ENCODE peak calls at places on chromosomes 5 and 9, in four cellular contexts. One of them, this sample, is unnamed.

GRCh38 chr9:84296146-84296843 is 44.3 kb downstream of the SLC28A3 start:
- DNase-seq in nephron progenitor cell: no peak
- DNase-seq in glutamatergic neuron: no peak
- DNase-seq in GM20000: peak
- DNase-seq in this sample: peak

GRCh38 chr5:110925398-110925797 is 146.1 kb upstream of the TSLP start:
- DNase-seq in GM20000: no peak
- DNase-seq in nephron progenitor cell: no peak
- DNase-seq in glutamatergic neuron: no peak
- DNase-seq in this sample: no peak

GRCh38 chr9:73995836-73996235 is 501.3 kb upstream of the RORB start:
- DNase-seq in GM20000: no peak
- DNase-seq in glutamatergic neuron: no peak
- DNase-seq in nephron progenitor cell: no peak
- DNase-seq in this sample: no peak

GRCh38 chr5:17151686-17152085 is 65.7 kb upstream of the BASP1 start:
- DNase-seq in GM20000: no peak
- DNase-seq in nephron progenitor cell: peak
- DNase-seq in glutamatergic neuron: no peak
- DNase-seq in this sample: no peak

GRCh38 chr5:31767335-31768031 is 128.6 kb downstream of the PDZD2 start:
- DNase-seq in nephron progenitor cell: no peak
- DNase-seq in glutamatergic neuron: no peak
- DNase-seq in GM20000: no peak
- DNase-seq in this sample: no peak

GRCh38 chr9:136447173-136447778 is 7.6 kb upstream of the INPP5E start:
- DNase-seq in nephron progenitor cell: no peak
- DNase-seq in glutamatergic neuron: no peak
- DNase-seq in GM20000: no peak
- DNase-seq in this sample: no peak

GRCh38 chr9:123696476-123696875 is 233.4 kb downstream of the DENND1A start:
- DNase-seq in GM20000: no peak
- DNase-seq in glutamatergic neuron: no peak
- DNase-seq in nephron progenitor cell: no peak
- DNase-seq in this sample: no peak

GRCh38 chr9:117926031-117926655 is 221.9 kb downstream of the TLR4 start:
- DNase-seq in glutamatergic neuron: no peak
- DNase-seq in nephron progenitor cell: no peak
- DNase-seq in GM20000: no peak
- DNase-seq in this sample: no peak

GRCh38 chr5:54344653-54345052 is 34.3 kb upstream of the ARL15 start:
- DNase-seq in glutamatergic neuron: no peak
- DNase-seq in GM20000: no peak
- DNase-seq in nephron progenitor cell: no peak
- DNase-seq in this sample: no peak

GRCh38 chr5:154480847-154481246 is 2.8 kb upstream of the HAND1 start:
- DNase-seq in nephron progenitor cell: no peak
- DNase-seq in GM20000: no peak
- DNase-seq in glutamatergic neuron: no peak
- DNase-seq in this sample: no peak

DNA sequence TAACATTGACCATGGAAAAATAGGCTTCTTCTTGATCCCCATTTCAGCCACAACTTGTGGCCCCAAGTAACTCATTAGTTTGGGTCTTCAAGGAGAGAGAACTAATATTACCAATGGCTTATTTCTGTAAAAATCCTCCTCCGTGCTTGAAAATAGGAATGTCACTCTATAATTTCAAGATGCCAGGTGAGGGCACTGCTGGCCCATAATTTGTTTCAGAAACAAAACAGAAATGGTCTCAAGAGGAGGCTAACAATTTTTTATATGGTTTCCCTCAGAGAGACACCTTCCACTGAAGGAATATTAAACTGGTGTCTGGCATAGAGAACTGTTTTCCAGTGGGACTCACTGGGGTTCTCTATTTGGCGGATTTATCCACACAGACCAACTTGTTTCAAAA is 437.0 kb upstream of the TRPC7 start:
- DNase-seq in glutamatergic neuron: no peak
- DNase-seq in GM20000: no peak
- DNase-seq in nephron progenitor cell: no peak
- DNase-seq in this sample: no peak
- TF ChIP-seq CTCF in glutamatergic neuron: no peak
- TF ChIP-seq CTCF in GM20000: no peak
- TF ChIP-seq CTCF in nephron progenitor cell: peak
- TF ChIP-seq CTCF in this sample: no peak

DNA sequence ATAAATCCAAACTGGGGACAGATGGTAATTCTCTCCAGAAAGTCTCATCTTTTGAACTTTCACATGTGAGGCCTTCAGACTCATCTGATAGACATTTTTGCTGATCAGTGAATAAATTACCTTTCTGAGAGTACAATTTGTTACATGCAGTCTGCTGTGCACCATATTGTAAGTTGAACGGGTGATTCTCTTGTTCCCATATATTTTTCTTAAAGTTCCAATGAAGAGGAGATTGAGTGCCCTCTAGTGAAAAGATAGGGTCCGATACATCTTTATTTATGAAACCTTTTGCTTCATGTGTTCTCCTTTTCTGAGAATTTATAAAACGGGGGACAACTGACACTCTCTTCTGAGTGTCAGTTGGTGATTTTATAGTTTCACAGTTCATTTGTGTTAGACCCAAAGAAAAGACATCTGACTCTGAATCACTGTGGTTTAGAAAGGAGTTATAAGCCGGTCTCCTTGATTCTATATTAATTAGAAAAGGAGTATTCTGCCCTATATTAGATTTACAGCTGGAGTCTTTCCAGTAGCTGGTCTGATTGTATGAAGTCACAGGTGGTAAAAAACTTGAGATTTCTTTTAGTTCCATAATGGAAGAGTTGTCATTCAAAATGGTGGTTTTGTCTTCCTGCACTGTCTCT is 30.4 kb downstream of the GNG10 start:
- DNase-seq in nephron progenitor cell: no peak
- DNase-seq in glutamatergic neuron: no peak
- DNase-seq in GM20000: peak
- DNase-seq in this sample: peak
- TF ChIP-seq CTCF in nephron progenitor cell: peak
- TF ChIP-seq CTCF in glutamatergic neuron: no peak
- TF ChIP-seq CTCF in GM20000: no peak
- TF ChIP-seq CTCF in this sample: no peak

DNA sequence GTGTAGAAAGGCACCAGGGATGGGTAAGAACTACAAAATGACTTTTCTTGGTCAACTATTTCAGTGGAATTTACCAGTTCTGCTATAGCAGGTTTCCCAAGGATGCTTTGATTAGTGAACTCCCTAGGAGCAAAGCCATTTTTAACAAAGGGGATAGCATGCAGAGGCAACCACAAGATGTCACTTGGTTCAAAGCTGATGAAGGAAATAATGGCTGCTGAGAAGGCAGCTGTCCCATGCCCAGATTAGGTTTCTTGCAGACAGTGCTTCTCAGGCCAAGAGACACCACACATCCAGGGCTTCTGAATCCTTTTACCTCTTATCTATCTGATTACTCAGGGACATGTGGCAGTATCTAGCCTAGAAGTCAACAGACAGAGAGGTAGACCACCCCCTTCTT is 192.6 kb downstream of the DOCK8 start:
- DNase-seq in glutamatergic neuron: no peak
- DNase-seq in nephron progenitor cell: no peak
- DNase-seq in GM20000: no peak
- DNase-seq in this sample: no peak
- TF ChIP-seq CTCF in glutamatergic neuron: no peak
- TF ChIP-seq CTCF in nephron progenitor cell: no peak
- TF ChIP-seq CTCF in GM20000: no peak
- TF ChIP-seq CTCF in this sample: no peak

DNA sequence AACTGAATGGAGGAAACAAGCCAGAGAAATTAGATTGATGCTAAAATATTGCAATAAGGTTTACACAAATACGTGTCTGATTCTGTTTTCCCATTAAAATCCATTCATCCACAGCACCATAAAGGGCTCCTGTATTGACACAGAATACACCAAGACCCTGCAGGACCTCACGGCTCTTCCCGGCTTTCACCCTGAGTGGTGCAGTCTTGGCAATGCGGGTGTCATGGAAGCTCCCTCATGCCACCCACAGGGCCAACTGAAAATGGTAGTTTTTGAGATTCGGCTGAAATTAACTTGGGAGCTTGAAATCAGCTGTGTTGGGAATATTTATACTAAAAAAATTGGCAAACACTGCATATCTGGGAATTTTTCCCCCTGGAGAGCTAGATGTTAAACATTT is 17.3 kb upstream of the EXOC3 start:
- DNase-seq in GM20000: no peak
- DNase-seq in glutamatergic neuron: no peak
- DNase-seq in nephron progenitor cell: no peak
- DNase-seq in this sample: no peak
- TF ChIP-seq CTCF in GM20000: no peak
- TF ChIP-seq CTCF in glutamatergic neuron: no peak
- TF ChIP-seq CTCF in nephron progenitor cell: no peak
- TF ChIP-seq CTCF in this sample: no peak

GRCh38 chr9:98635374-98635773 is 73.4 kb downstream of the GABBR2 start:
- DNase-seq in glutamatergic neuron: no peak
- DNase-seq in nephron progenitor cell: no peak
- DNase-seq in GM20000: no peak
- DNase-seq in this sample: no peak

GRCh38 chr9:98639133-98639532 is 69.6 kb downstream of the GABBR2 start:
- DNase-seq in GM20000: no peak
- DNase-seq in glutamatergic neuron: no peak
- DNase-seq in nephron progenitor cell: no peak
- DNase-seq in this sample: no peak

GRCh38 chr9:98640394-98640793 is 68.3 kb downstream of the GABBR2 start:
- DNase-seq in nephron progenitor cell: no peak
- DNase-seq in GM20000: no peak
- DNase-seq in glutamatergic neuron: no peak
- DNase-seq in this sample: no peak

GRCh38 chr9:98634680-98635079 is 74.1 kb downstream of the GABBR2 start:
- DNase-seq in nephron progenitor cell: peak
- DNase-seq in GM20000: no peak
- DNase-seq in glutamatergic neuron: no peak
- DNase-seq in this sample: no peak

GRCh38 chr9:98637381-98637780 is 71.4 kb downstream of the GABBR2 start:
- DNase-seq in GM20000: no peak
- DNase-seq in nephron progenitor cell: no peak
- DNase-seq in glutamatergic neuron: no peak
- DNase-seq in this sample: no peak
- TF ChIP-seq CTCF in GM20000: no peak
- TF ChIP-seq CTCF in nephron progenitor cell: no peak
- TF ChIP-seq CTCF in glutamatergic neuron: no peak
- TF ChIP-seq CTCF in this sample: no peak

GRCh38 chr9:4668604-4669003 is 2.3 kb upstream of the SPATA6L start:
- DNase-seq in nephron progenitor cell: no peak
- DNase-seq in GM20000: peak
- DNase-seq in glutamatergic neuron: no peak
- DNase-seq in this sample: no peak

GRCh38 chr9:4665357-4665756 is 923 bp downstream of the SPATA6L start:
- DNase-seq in glutamatergic neuron: no peak
- DNase-seq in GM20000: no peak
- DNase-seq in nephron progenitor cell: no peak
- DNase-seq in this sample: no peak

GRCh38 chr9:4667681-4668080 is 1.4 kb upstream of the SPATA6L start:
- DNase-seq in glutamatergic neuron: no peak
- DNase-seq in nephron progenitor cell: no peak
- DNase-seq in GM20000: no peak
- DNase-seq in this sample: no peak

GRCh38 chr9:4663956-4664355 is 1.9 kb downstream of the PLPP6 start:
- DNase-seq in GM20000: no peak
- DNase-seq in glutamatergic neuron: no peak
- DNase-seq in nephron progenitor cell: no peak
- DNase-seq in this sample: no peak

GRCh38 chr9:4666042-4666699 is at the start of gene SPATA6L:
- DNase-seq in GM20000: peak
- DNase-seq in glutamatergic neuron: peak
- DNase-seq in nephron progenitor cell: peak
- DNase-seq in this sample: peak
- TF ChIP-seq CTCF in GM20000: peak
- TF ChIP-seq CTCF in glutamatergic neuron: no peak
- TF ChIP-seq CTCF in nephron progenitor cell: no peak
- TF ChIP-seq CTCF in this sample: no peak

DNA sequence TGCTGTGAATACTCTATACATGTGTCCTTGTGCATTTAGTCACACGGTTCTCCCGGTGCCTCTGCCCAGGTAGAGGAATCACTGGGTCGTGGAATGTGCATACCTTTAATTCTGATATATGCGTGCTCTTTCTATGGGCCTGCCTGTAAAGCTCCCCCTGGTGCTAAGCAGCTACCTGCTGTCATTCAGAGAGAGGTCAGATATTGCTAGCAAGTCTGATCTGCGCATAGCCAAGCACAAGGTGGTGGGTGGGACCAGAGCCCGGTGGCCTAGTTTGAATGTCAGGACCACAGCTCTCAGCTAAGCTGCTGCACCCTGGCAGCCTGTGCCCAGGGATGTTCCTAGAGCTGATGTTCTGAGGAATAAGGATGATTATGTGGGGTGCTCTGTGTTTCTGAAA is 33.4 kb downstream of the TJP2 start:
- DNase-seq in glutamatergic neuron: no peak
- DNase-seq in GM20000: no peak
- DNase-seq in nephron progenitor cell: no peak
- DNase-seq in this sample: no peak
- TF ChIP-seq CTCF in glutamatergic neuron: no peak
- TF ChIP-seq CTCF in GM20000: no peak
- TF ChIP-seq CTCF in nephron progenitor cell: no peak
- TF ChIP-seq CTCF in this sample: no peak

DNA sequence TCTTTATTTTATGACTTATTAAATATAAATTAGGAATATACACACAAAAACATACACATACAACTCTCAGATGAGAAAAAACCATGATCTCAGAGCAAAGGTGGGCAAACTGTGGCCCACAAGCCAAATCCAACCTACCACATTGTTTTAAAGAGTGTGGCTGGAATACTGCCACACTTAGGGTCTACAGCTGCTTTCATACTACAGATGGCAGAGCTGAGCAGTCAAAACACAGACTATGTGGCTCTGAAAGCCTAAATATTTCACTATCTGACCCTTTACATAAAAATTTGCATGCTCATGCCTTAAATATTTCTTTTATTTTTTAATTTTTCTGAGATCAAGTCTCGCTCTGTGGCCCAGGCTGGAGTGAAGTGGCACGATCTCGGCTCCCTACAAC is 28.3 kb downstream of the LEAP2 start:
- DNase-seq in GM20000: no peak
- DNase-seq in glutamatergic neuron: no peak
- DNase-seq in nephron progenitor cell: no peak
- DNase-seq in this sample: no peak
- TF ChIP-seq CTCF in GM20000: no peak
- TF ChIP-seq CTCF in glutamatergic neuron: no peak
- TF ChIP-seq CTCF in nephron progenitor cell: no peak
- TF ChIP-seq CTCF in this sample: no peak